ENCODE peak calls at places on chromosomes 12 and 14, in eight cellular contexts. X, H, Y, J, O, G, D and U are unnamed samples.

GRCh38 chr12:31325524-31325875 is 450 bp downstream of the SINHCAF start:
- DNase-seq in X (peak; percentile 35), H (peak; percentile 12), Y (peak; percentile 81), J (no peak), O (peak; percentile 35), G (no peak), D (peak; percentile 26), U (no peak)

GRCh38 chr14:50225067-50225973 is 6.1 kb downstream of the SOS2 start:
- DNase-seq in X (no peak), H (no peak), Y (no peak), J (peak; percentile 96), O (no peak), G (peak; percentile 79), D (no peak), U (no peak)

GRCh38 chr12:48601013-48601756 is 31.3 kb upstream of the LALBA start:
- DNase-seq in X (no peak), H (no peak), Y (no peak), J (peak; percentile 53), O (no peak), G (peak; percentile 4), D (no peak), U (no peak)

GRCh38 chr14:59305836-59306555 is 117.5 kb downstream of the DAAM1 start:
- DNase-seq in X (no peak), H (no peak), Y (no peak), J (peak; percentile 69), O (no peak), G (peak; percentile 24), D (no peak), U (no peak)

GRCh38 chr12:118126119-118126757 is 9.7 kb upstream of the PEBP1 start:
- DNase-seq in X (no peak), H (no peak), Y (peak; percentile 86), J (no peak), O (no peak), G (no peak), D (no peak), U (peak; percentile 65)

GRCh38 chr12:116441292-116441691 is 117.9 kb upstream of the MAP1LC3B2 start:
- DNase-seq in X (no peak), H (no peak), Y (no peak), J (no peak), O (no peak), G (no peak), D (no peak), U (no peak)

GRCh38 chr12:53115891-53116675 is 12.8 kb downstream of the SOAT2 start:
- DNase-seq in X (no peak), H (no peak), Y (no peak), J (peak; percentile 39), O (no peak), G (no peak), D (no peak), U (no peak)

GRCh38 chr12:53954694-53955035 is at the start of gene HOXC12:
- DNase-seq in X (no peak), H (no peak), Y (no peak), J (no peak), O (no peak), G (no peak), D (no peak), U (no peak)

GRCh38 chr12:63150255-63151060 is 543 bp downstream of the AVPR1A start:
- DNase-seq in X (no peak), H (no peak), Y (peak; percentile 80), J (no peak), O (no peak), G (no peak), D (no peak), U (peak; percentile 65)

GRCh38 chr14:90281261-90281660 is 24.9 kb downstream of the PSMC1 start:
- DNase-seq in X (no peak), H (no peak), Y (no peak), J (peak; percentile 91), O (no peak), G (no peak), D (no peak), U (no peak)

GRCh38 chr14:80678436-80678835 is 263.1 kb downstream of the CEP128 start:
- DNase-seq in X (no peak), H (no peak), Y (no peak), J (peak; percentile 21), O (no peak), G (no peak), D (no peak), U (no peak)

GRCh38 chr12:95966287-95966870 is 23.2 kb downstream of the AMDHD1 start:
- DNase-seq in X (no peak), H (no peak), Y (no peak), J (peak; percentile 8), O (no peak), G (no peak), D (no peak), U (no peak)

GRCh38 chr12:128920468-128920867 is 67.2 kb downstream of the GLT1D1 start:
- DNase-seq in X (no peak), H (no peak), Y (no peak), J (no peak), O (no peak), G (peak; percentile 39), D (no peak), U (no peak)

GRCh38 chr12:131112016-131112415 is 158.3 kb downstream of the ADGRD1 start:
- DNase-seq in X (no peak), H (no peak), Y (no peak), J (peak; percentile 56), O (no peak), G (peak; percentile 31), D (no peak), U (no peak)

GRCh38 chr12:4421590-4422031 is 24.0 kb downstream of the FGF6 start:
- DNase-seq in X (no peak), H (no peak), Y (no peak), J (peak; percentile 41), O (no peak), G (no peak), D (no peak), U (no peak)

GRCh38 chr12:51973560-51973959 is 22.1 kb downstream of the ACVR1B start:
- DNase-seq in X (no peak), H (no peak), Y (no peak), J (peak; percentile 40), O (no peak), G (peak; percentile 47), D (no peak), U (no peak)

GRCh38 chr12:47905313-47905730 is 528 bp upstream of the VDR start:
- DNase-seq in X (no peak), H (no peak), Y (peak; percentile 93), J (no peak), O (no peak), G (no peak), D (peak; percentile 28), U (peak; percentile 75)

GRCh38 chr14:75254381-75254821 is 24.2 kb upstream of the FOS start:
- DNase-seq in X (no peak), H (no peak), Y (peak; percentile 93), J (no peak), O (no peak), G (no peak), D (no peak), U (no peak)

GRCh38 chr14:96268426-96269358 is 12.7 kb downstream of the BDKRB1 start:
- DNase-seq in X (no peak), H (no peak), Y (peak; percentile 85), J (peak; percentile 95), O (no peak), G (peak; percentile 88), D (peak; percentile 63), U (no peak)